ENCODE peak calls at places on chromosomes 5 and 9, in six cellular contexts. K, O, V, Q, B and M are unnamed samples.

GRCh38 chr9:129640871-129641750 is 840 bp downstream of the ASB6 start:
- DNase-seq in Q (peak), K (no peak), V (no peak), B (no peak), O (no peak), M (no peak)

GRCh38 chr5:132484386-132484715 is 6.2 kb downstream of the IRF1 start:
- DNase-seq in B (no peak), Q (no peak), K (no peak), V (no peak), O (peak), M (no peak)

GRCh38 chr5:118224546-118224945 is 763.8 kb downstream of the DTWD2 start:
- DNase-seq in O (no peak), V (no peak), Q (peak), K (no peak), B (no peak), M (no peak)

GRCh38 chr9:130394320-130394719 is 50.4 kb upstream of the ASS1 start:
- DNase-seq in Q (no peak), V (no peak), K (no peak), B (no peak), O (no peak), M (no peak)

GRCh38 chr9:87792831-87793288 is 66.9 kb downstream of the CTSL start:
- DNase-seq in B (no peak), V (no peak), Q (peak), K (peak), O (peak), M (no peak)

GRCh38 chr5:167294861-167295685 is 996.4 kb upstream of the WWC1 start:
- DNase-seq in Q (peak), O (no peak), B (no peak), K (no peak), V (no peak), M (no peak)

GRCh38 chr5:35819026-35819425 is 37.7 kb upstream of the IL7R start:
- DNase-seq in O (no peak), V (no peak), K (no peak), Q (no peak), B (no peak), M (no peak)

GRCh38 chr5:57368010-57368409 is 114.6 kb downstream of the ACTBL2 start:
- DNase-seq in B (no peak), O (no peak), V (no peak), K (no peak), Q (peak), M (no peak)

GRCh38 chr9:36738318-36738975 is 165.8 kb downstream of the MELK start:
- DNase-seq in Q (peak), V (no peak), K (no peak), O (no peak), B (no peak), M (no peak)

GRCh38 chr5:135307143-135307903 is 91.7 kb downstream of the MACROH2A1 start:
- DNase-seq in O (peak), B (no peak), Q (no peak), K (no peak), V (no peak), M (no peak)

GRCh38 chr5:79346420-79346824 is 110.5 kb downstream of the JMY start:
- DNase-seq in V (no peak), O (no peak), Q (peak), K (no peak), B (no peak), M (no peak)

GRCh38 chr5:14922456-14922855 is 50.9 kb upstream of the ANKH start:
- DNase-seq in Q (no peak), O (no peak), V (no peak), B (no peak), K (no peak), M (no peak)

GRCh38 chr9:16309350-16310271 is 560.9 kb downstream of the BNC2 start:
- DNase-seq in B (no peak), V (no peak), Q (no peak), K (no peak), O (no peak), M (no peak)

GRCh38 chr5:88665750-88666215 is 217.2 kb downstream of the MEF2C start:
- DNase-seq in Q (no peak), O (no peak), B (peak), V (no peak), K (no peak), M (no peak)

GRCh38 chr9:125241863-125242739 is 958 bp upstream of the HSPA5 start:
- DNase-seq in K (peak), V (no peak), Q (no peak), B (no peak), O (no peak), M (no peak)

GRCh38 chr5:153659337-153659736 is 168.9 kb downstream of the GRIA1 start:
- DNase-seq in K (no peak), V (no peak), O (no peak), Q (peak), B (no peak), M (no peak)

GRCh38 chr9:108296056-108296455 is 559.7 kb downstream of the ACTL7B start:
- DNase-seq in B (no peak), V (no peak), Q (peak), O (no peak), K (no peak), M (no peak)

GRCh38 chr5:176542596-176543427 is 5.6 kb upstream of the RNF44 start:
- DNase-seq in B (no peak), Q (peak), V (peak), O (no peak), K (peak), M (no peak)

GRCh38 chr9:127138444-127138843 is 16.0 kb upstream of the ANGPTL2 start:
- DNase-seq in B (no peak), V (no peak), Q (no peak), O (peak), K (no peak), M (no peak)

GRCh38 chr5:6251579-6252102 is 126.7 kb downstream of the MED10 start:
- DNase-seq in Q (no peak), V (peak), O (no peak), K (no peak), B (no peak), M (no peak)

GRCh38 chr9:115264333-115264732 is 146.4 kb upstream of the TNC start:
- DNase-seq in Q (peak), O (no peak), B (no peak), V (no peak), K (no peak), M (no peak)

GRCh38 chr9:70407081-70407503 is 7.4 kb downstream of the KLF9 start:
- DNase-seq in B (no peak), O (no peak), K (no peak), V (no peak), Q (peak), M (no peak)

GRCh38 chr5:31347558-31347905 is 154.0 kb downstream of the CDH6 start:
- DNase-seq in B (no peak), K (no peak), V (no peak), O (no peak), Q (no peak), M (no peak)

GRCh38 chr9:79764377-79764776 is 192.6 kb downstream of the TLE4 start:
- DNase-seq in Q (peak), O (no peak), B (no peak), V (no peak), K (no peak), M (no peak)

GRCh38 chr5:153496835-153497234 is 6.4 kb downstream of the GRIA1 start:
- DNase-seq in Q (peak), V (no peak), K (no peak), O (no peak), B (no peak), M (no peak)

GRCh38 chr5:34660444-34660843 is 4.3 kb downstream of the RAI14 start:
- DNase-seq in O (no peak), B (no peak), K (no peak), V (no peak), Q (peak), M (no peak)

GRCh38 chr9:111975709-111976108 is 79.1 kb downstream of the UGCG start:
- DNase-seq in K (no peak), V (no peak), Q (no peak), O (no peak), B (peak), M (no peak)